ENCODE peak calls at places on chromosomes 2 and 18, in eight cellular contexts. D is NCI-H1694, A is mesenchymal stem cell, J is neuronal stem cell, Z is MV-4-11, N is NCI-H1417, U is T-helper 2 cell, H is PC-3. S is an unnamed sample.

GRCh38 chr18:12628706-12629702 is 28.9 kb downstream of the SPIRE1 start:
- DNase-seq in D (no peak), A (peak; percentile 80), J (no peak), Z (no peak), N (no peak), U (peak; percentile 31), H (peak; percentile 73), S (no peak)

GRCh38 chr2:174438146-174438886 is 42.8 kb downstream of the SCRN3 start:
- DNase-seq in D (no peak), A (no peak), J (no peak), Z (no peak), N (no peak), U (no peak), H (no peak), S (no peak)

GRCh38 chr2:16553222-16553621 is 112.4 kb downstream of the CYRIA start:
- DNase-seq in D (peak; percentile 63), A (peak; percentile 60), J (peak; percentile 31), Z (peak; percentile 65), N (peak; percentile 75), U (peak; percentile 27), H (peak; percentile 18), S (peak; percentile 53)

GRCh38 chr2:17709897-17710296 is 43.7 kb downstream of the SMC6 start:
- DNase-seq in D (no peak), A (no peak), J (no peak), Z (no peak), N (no peak), U (no peak), H (no peak), S (no peak)

GRCh38 chr2:18046558-18046957 is 168.1 kb downstream of the KCNS3 start:
- DNase-seq in D (no peak), A (peak; percentile 44), J (no peak), Z (peak; percentile 93), N (no peak), U (no peak), H (peak; percentile 70), S (no peak)

GRCh38 chr2:25257032-25257455 is 84.7 kb downstream of the DNMT3A start:
- DNase-seq in D (no peak), A (peak; percentile 93), J (no peak), Z (no peak), N (peak; percentile 86), U (no peak), H (no peak), S (peak; percentile 58)

GRCh38 chr2:151051584-151052220 is 210.0 kb downstream of the RBM43 start:
- DNase-seq in D (peak; percentile 63), A (peak; percentile 67), J (peak; percentile 23), Z (peak; percentile 49), N (peak; percentile 53), U (peak; percentile 32), H (peak; percentile 80), S (peak; percentile 21)

GRCh38 chr2:39920318-39920775 is 141.3 kb upstream of the THUMPD2 start:
- DNase-seq in D (no peak), A (no peak), J (no peak), Z (no peak), N (no peak), U (peak; percentile 82), H (no peak), S (no peak)

GRCh38 chr2:121746071-121746578 is 9.3 kb upstream of the TSN start:
- DNase-seq in D (no peak), A (no peak), J (no peak), Z (no peak), N (no peak), U (peak; percentile 39), H (no peak), S (no peak)

GRCh38 chr2:121036226-121036692 is 248.7 kb downstream of the TFCP2L1 start:
- DNase-seq in D (no peak), A (no peak), J (no peak), Z (no peak), N (peak; percentile 91), U (no peak), H (peak; percentile 42), S (no peak)

GRCh38 chr2:209687261-209687660 is 84.4 kb upstream of the UNC80 start:
- DNase-seq in D (no peak), A (no peak), J (no peak), Z (no peak), N (no peak), U (no peak), H (no peak), S (no peak)

GRCh38 chr2:211085056-211085680 is 528.8 kb downstream of the CPS1 start:
- DNase-seq in D (peak; percentile 65), A (peak; percentile 26), J (peak; percentile 9), Z (no peak), N (peak; percentile 29), U (peak; percentile 9), H (peak; percentile 81), S (peak; percentile 19)

GRCh38 chr2:105576440-105577241 is 168.1 kb upstream of the NCK2 start:
- DNase-seq in D (peak; percentile 42), A (peak; percentile 87), J (peak; percentile 14), Z (peak; percentile 43), N (peak; percentile 30), U (peak; percentile 71), H (peak; percentile 80), S (no peak)

GRCh38 chr2:153595939-153596338 is 117.4 kb upstream of the RPRM start:
- DNase-seq in D (no peak), A (no peak), J (peak; percentile 6), Z (no peak), N (peak; percentile 4), U (peak; percentile 2), H (peak; percentile 92), S (no peak)

GRCh38 chr18:7941533-7941932 is 374.4 kb downstream of the PTPRM start:
- DNase-seq in D (peak; percentile 51), A (no peak), J (no peak), Z (no peak), N (peak; percentile 57), U (no peak), H (no peak), S (peak; percentile 16)

GRCh38 chr18:7789853-7790552 is 222.9 kb downstream of the PTPRM start:
- DNase-seq in D (peak; percentile 9), A (peak; percentile 60), J (peak; percentile 58), Z (no peak), N (peak; percentile 28), U (no peak), H (peak; percentile 65), S (no peak)

GRCh38 chr2:187586091-187586632 is 31.9 kb upstream of the TFPI start:
- DNase-seq in D (no peak), A (peak; percentile 26), J (no peak), Z (peak; percentile 94), N (no peak), U (peak; percentile 61), H (peak; percentile 56), S (no peak)

GRCh38 chr18:75066936-75067335 is 142.0 kb downstream of the PTGR3 start:
- DNase-seq in D (no peak), A (no peak), J (no peak), Z (peak; percentile 83), N (no peak), U (no peak), H (no peak), S (no peak)

GRCh38 chr2:208129804-208130712 is at the start of gene CRYGC:
- DNase-seq in D (no peak), A (no peak), J (no peak), Z (no peak), N (no peak), U (no peak), H (peak; percentile 77), S (no peak)

GRCh38 chr2:230916218-230916617 is 8.8 kb downstream of the GPR55 start:
- DNase-seq in D (no peak), A (no peak), J (no peak), Z (no peak), N (no peak), U (no peak), H (no peak), S (no peak)

GRCh38 chr2:177295479-177295878 is 31.0 kb upstream of the NFE2L2 start:
- DNase-seq in D (no peak), A (peak; percentile 21), J (no peak), Z (no peak), N (no peak), U (no peak), H (no peak), S (no peak)

GRCh38 chr18:35875566-35875965 is 96.9 kb upstream of the RMP24 start:
- DNase-seq in D (no peak), A (no peak), J (no peak), Z (no peak), N (no peak), U (no peak), H (no peak), S (no peak)

GRCh38 chr18:21444465-21445023 is 156.0 kb downstream of the ESCO1 start:
- DNase-seq in D (peak; percentile 1), A (peak; percentile 66), J (peak; percentile 32), Z (peak; percentile 32), N (peak; percentile 6), U (peak; percentile 8), H (peak; percentile 78), S (peak; percentile 20)

GRCh38 chr2:224190871-224191270 is 151.8 kb upstream of the SERPINE2 start:
- DNase-seq in D (no peak), A (peak; percentile 43), J (no peak), Z (no peak), N (no peak), U (no peak), H (peak; percentile 12), S (no peak)

S was measured in BE2C.